ENCODE peak calls at places on chromosome 5, in eight cellular contexts. D, S, A, T, F, Q, H and Z are unnamed samples.
A peak's percentile ranks its signal among the peaks of the same experiment; 100 is the strongest.

GRCh38 chr5:166991586-166991985 is 1299.9 kb upstream of the WWC1 start:
- DNase-seq in H (no peak), F (no peak), D (no peak), A (no peak), Q (no peak), S (no peak), T (no peak), Z (no peak)

GRCh38 chr5:106862450-106863193 is 808.1 kb downstream of the EFNA5 start:
- DNase-seq in T (peak; percentile 74), F (no peak), A (no peak), D (no peak), H (peak; percentile 41), Q (no peak), S (no peak), Z (no peak)

GRCh38 chr5:77632526-77633268 is 5.8 kb downstream of the OTP start:
- DNase-seq in Q (no peak), A (no peak), T (no peak), S (no peak), F (no peak), D (no peak), H (no peak), Z (no peak)

GRCh38 chr5:136143763-136144162 is 11.1 kb downstream of the SMAD5 start:
- DNase-seq in H (no peak), D (no peak), F (no peak), S (no peak), A (no peak), Q (no peak), T (no peak), Z (no peak)

GRCh38 chr5:53597894-53598293 is 37.5 kb downstream of the NDUFS4 start:
- DNase-seq in F (no peak), S (no peak), T (no peak), Q (no peak), A (no peak), H (no peak), D (no peak), Z (no peak)

GRCh38 chr5:104048231-104048630 is 485.6 kb upstream of the NUDT12 start:
- DNase-seq in T (peak; percentile 29), S (no peak), D (no peak), A (no peak), F (no peak), H (peak; percentile 35), Q (no peak), Z (no peak)

GRCh38 chr5:157670662-157671591 is at the start of gene C5orf52:
- DNase-seq in D (peak; percentile 40), T (peak; percentile 18), S (peak; percentile 81), Q (peak; percentile 77), H (peak; percentile 33), F (peak; percentile 88), A (no peak), Z (peak; percentile 23)

GRCh38 chr5:135458921-135459331 is 6.8 kb upstream of the TIFAB start:
- DNase-seq in D (no peak), H (peak; percentile 80), Q (peak; percentile 57), F (peak; percentile 76), S (peak; percentile 68), A (no peak), T (no peak), Z (no peak)

GRCh38 chr5:35135239-35135700 is 87.5 kb upstream of the AGXT2 start:
- DNase-seq in Q (no peak), D (no peak), H (no peak), A (no peak), F (no peak), T (no peak), S (no peak), Z (no peak)

GRCh38 chr5:132387649-132388117 is 18.2 kb downstream of the SLC22A5 start:
- DNase-seq in S (no peak), H (peak; percentile 99), A (no peak), T (peak; percentile 94), F (no peak), Q (peak; percentile 80), D (peak; percentile 42), Z (no peak)

GRCh38 chr5:127290019-127290945 is at the start of gene MEGF10:
- DNase-seq in S (no peak), D (peak; percentile 69), Q (peak; percentile 53), A (peak; percentile 25), T (peak; percentile 45), F (peak; percentile 81), H (peak; percentile 43), Z (peak; percentile 23)

GRCh38 chr5:160262665-160263064 is 33.4 kb downstream of the FABP6 start:
- DNase-seq in T (peak; percentile 49), S (peak; percentile 79), H (no peak), Q (no peak), A (no peak), F (no peak), D (peak; percentile 91), Z (no peak)

GRCh38 chr5:157855404-157855994 is 3.4 kb downstream of the CLINT1 start:
- DNase-seq in F (no peak), H (peak; percentile 51), D (peak; percentile 79), A (no peak), S (no peak), T (peak; percentile 58), Q (peak; percentile 76), Z (no peak)

GRCh38 chr5:51811883-51812282 is 428.6 kb downstream of the ISL1 start:
- DNase-seq in D (no peak), F (no peak), A (no peak), Q (no peak), S (no peak), T (no peak), H (no peak), Z (no peak)

GRCh38 chr5:56900395-56900794 is 9.0 kb upstream of the SETD9 start:
- DNase-seq in S (no peak), Q (no peak), A (no peak), H (peak; percentile 49), F (no peak), D (no peak), T (peak; percentile 38), Z (no peak)

GRCh38 chr5:125826214-125826613 is 597.0 kb upstream of the GRAMD2B start:
- DNase-seq in F (no peak), H (no peak), T (no peak), A (no peak), D (no peak), Q (no peak), S (no peak), Z (no peak)